ENCODE peak calls at places on chromosomes 2 and 18, in eight cellular contexts. One of them, this sample, is unnamed.

GRCh38 chr18:43396266-43396665 is 119.0 kb upstream of the SYT4 start:
- DNase-seq in Karpas-422: peak
- DNase-seq in bronchial epithelial cell: peak
- DNase-seq in HCEC 1CT: peak
- DNase-seq in iPS DF 6.9: peak
- DNase-seq in astrocyte of the spinal cord: peak
- DNase-seq in HTR-8/SVneo: no peak
- DNase-seq in activated CD4-positive, alpha-beta T cell treated with anti-CD3 and anti-CD28 coated beads for 48 hours: no peak
- DNase-seq in this sample: peak

GRCh38 chr2:204432196-204432595 is 113.1 kb upstream of the PARD3B start:
- DNase-seq in Karpas-422: no peak
- DNase-seq in bronchial epithelial cell: no peak
- DNase-seq in HCEC 1CT: no peak
- DNase-seq in iPS DF 6.9: no peak
- DNase-seq in astrocyte of the spinal cord: no peak
- DNase-seq in HTR-8/SVneo: no peak
- DNase-seq in activated CD4-positive, alpha-beta T cell treated with anti-CD3 and anti-CD28 coated beads for 48 hours: no peak
- DNase-seq in this sample: peak

GRCh38 chr2:4898706-4899105 is 793.5 kb upstream of the SOX11 start:
- DNase-seq in Karpas-422: no peak
- DNase-seq in bronchial epithelial cell: peak
- DNase-seq in HCEC 1CT: no peak
- DNase-seq in iPS DF 6.9: no peak
- DNase-seq in astrocyte of the spinal cord: peak
- DNase-seq in HTR-8/SVneo: no peak
- DNase-seq in activated CD4-positive, alpha-beta T cell treated with anti-CD3 and anti-CD28 coated beads for 48 hours: no peak
- DNase-seq in this sample: no peak

GRCh38 chr2:201448701-201449100 is 2.6 kb downstream of the TRAK2 start:
- DNase-seq in Karpas-422: no peak
- DNase-seq in bronchial epithelial cell: peak
- DNase-seq in HCEC 1CT: no peak
- DNase-seq in iPS DF 6.9: no peak
- DNase-seq in astrocyte of the spinal cord: no peak
- DNase-seq in HTR-8/SVneo: no peak
- DNase-seq in activated CD4-positive, alpha-beta T cell treated with anti-CD3 and anti-CD28 coated beads for 48 hours: peak
- DNase-seq in this sample: no peak

GRCh38 chr2:3267549-3267867 is 110.1 kb downstream of the EIPR1 start:
- DNase-seq in Karpas-422: no peak
- DNase-seq in bronchial epithelial cell: no peak
- DNase-seq in HCEC 1CT: no peak
- DNase-seq in iPS DF 6.9: no peak
- DNase-seq in astrocyte of the spinal cord: no peak
- DNase-seq in HTR-8/SVneo: no peak
- DNase-seq in activated CD4-positive, alpha-beta T cell treated with anti-CD3 and anti-CD28 coated beads for 48 hours: no peak
- DNase-seq in this sample: no peak

GRCh38 chr2:241279413-241279812 is 36.1 kb downstream of the HDLBP start:
- DNase-seq in Karpas-422: no peak
- DNase-seq in bronchial epithelial cell: no peak
- DNase-seq in HCEC 1CT: no peak
- DNase-seq in iPS DF 6.9: no peak
- DNase-seq in astrocyte of the spinal cord: no peak
- DNase-seq in HTR-8/SVneo: no peak
- DNase-seq in activated CD4-positive, alpha-beta T cell treated with anti-CD3 and anti-CD28 coated beads for 48 hours: no peak
- DNase-seq in this sample: peak

GRCh38 chr18:8657873-8658521 is 47.4 kb upstream of the MTCL1 start:
- DNase-seq in Karpas-422: peak
- DNase-seq in bronchial epithelial cell: peak
- DNase-seq in HCEC 1CT: no peak
- DNase-seq in iPS DF 6.9: no peak
- DNase-seq in astrocyte of the spinal cord: peak
- DNase-seq in HTR-8/SVneo: peak
- DNase-seq in activated CD4-positive, alpha-beta T cell treated with anti-CD3 and anti-CD28 coated beads for 48 hours: no peak
- DNase-seq in this sample: no peak

GRCh38 chr18:11034816-11035215 is 114.6 kb downstream of the PIEZO2 start:
- DNase-seq in Karpas-422: no peak
- DNase-seq in bronchial epithelial cell: peak
- DNase-seq in HCEC 1CT: no peak
- DNase-seq in iPS DF 6.9: no peak
- DNase-seq in astrocyte of the spinal cord: no peak
- DNase-seq in HTR-8/SVneo: peak
- DNase-seq in activated CD4-positive, alpha-beta T cell treated with anti-CD3 and anti-CD28 coated beads for 48 hours: no peak
- DNase-seq in this sample: peak

GRCh38 chr2:128921740-128922139 is 603.1 kb upstream of the HS6ST1 start:
- DNase-seq in Karpas-422: no peak
- DNase-seq in bronchial epithelial cell: no peak
- DNase-seq in HCEC 1CT: no peak
- DNase-seq in iPS DF 6.9: no peak
- DNase-seq in astrocyte of the spinal cord: no peak
- DNase-seq in HTR-8/SVneo: no peak
- DNase-seq in activated CD4-positive, alpha-beta T cell treated with anti-CD3 and anti-CD28 coated beads for 48 hours: no peak
- DNase-seq in this sample: no peak

GRCh38 chr2:165898381-165898780 is 55.2 kb downstream of the TTC21B start:
- DNase-seq in Karpas-422: no peak
- DNase-seq in bronchial epithelial cell: peak
- DNase-seq in HCEC 1CT: no peak
- DNase-seq in iPS DF 6.9: no peak
- DNase-seq in astrocyte of the spinal cord: no peak
- DNase-seq in HTR-8/SVneo: peak
- DNase-seq in activated CD4-positive, alpha-beta T cell treated with anti-CD3 and anti-CD28 coated beads for 48 hours: no peak
- DNase-seq in this sample: no peak

GRCh38 chr2:117127680-117128079 is 686.8 kb upstream of the DDX18 start:
- DNase-seq in Karpas-422: no peak
- DNase-seq in bronchial epithelial cell: no peak
- DNase-seq in HCEC 1CT: no peak
- DNase-seq in iPS DF 6.9: no peak
- DNase-seq in astrocyte of the spinal cord: peak
- DNase-seq in HTR-8/SVneo: no peak
- DNase-seq in activated CD4-positive, alpha-beta T cell treated with anti-CD3 and anti-CD28 coated beads for 48 hours: no peak
- DNase-seq in this sample: no peak

GRCh38 chr2:112836695-112837117 is at the start of gene IL1B:
- DNase-seq in Karpas-422: peak
- DNase-seq in bronchial epithelial cell: peak
- DNase-seq in HCEC 1CT: peak
- DNase-seq in iPS DF 6.9: no peak
- DNase-seq in astrocyte of the spinal cord: peak
- DNase-seq in HTR-8/SVneo: peak
- DNase-seq in activated CD4-positive, alpha-beta T cell treated with anti-CD3 and anti-CD28 coated beads for 48 hours: no peak
- DNase-seq in this sample: peak

GRCh38 chr18:57534535-57534934 is 52.0 kb downstream of the FECH start:
- DNase-seq in Karpas-422: no peak
- DNase-seq in bronchial epithelial cell: no peak
- DNase-seq in HCEC 1CT: no peak
- DNase-seq in iPS DF 6.9: no peak
- DNase-seq in astrocyte of the spinal cord: no peak
- DNase-seq in HTR-8/SVneo: no peak
- DNase-seq in activated CD4-positive, alpha-beta T cell treated with anti-CD3 and anti-CD28 coated beads for 48 hours: no peak
- DNase-seq in this sample: no peak

GRCh38 chr2:71466301-71467179 is 13.2 kb downstream of the DYSF start:
- DNase-seq in Karpas-422: no peak
- DNase-seq in bronchial epithelial cell: no peak
- DNase-seq in HCEC 1CT: no peak
- DNase-seq in iPS DF 6.9: no peak
- DNase-seq in astrocyte of the spinal cord: no peak
- DNase-seq in HTR-8/SVneo: peak
- DNase-seq in activated CD4-positive, alpha-beta T cell treated with anti-CD3 and anti-CD28 coated beads for 48 hours: peak
- DNase-seq in this sample: peak

GRCh38 chr2:64345998-64346397 is 108.0 kb upstream of the LGALSL start:
- DNase-seq in Karpas-422: no peak
- DNase-seq in bronchial epithelial cell: no peak
- DNase-seq in HCEC 1CT: no peak
- DNase-seq in iPS DF 6.9: no peak
- DNase-seq in astrocyte of the spinal cord: no peak
- DNase-seq in HTR-8/SVneo: no peak
- DNase-seq in activated CD4-positive, alpha-beta T cell treated with anti-CD3 and anti-CD28 coated beads for 48 hours: no peak
- DNase-seq in this sample: no peak

GRCh38 chr18:44598514-44598913 is 82.2 kb upstream of the SETBP1 start:
- DNase-seq in Karpas-422: peak
- DNase-seq in bronchial epithelial cell: no peak
- DNase-seq in HCEC 1CT: no peak
- DNase-seq in iPS DF 6.9: no peak
- DNase-seq in astrocyte of the spinal cord: no peak
- DNase-seq in HTR-8/SVneo: no peak
- DNase-seq in activated CD4-positive, alpha-beta T cell treated with anti-CD3 and anti-CD28 coated beads for 48 hours: no peak
- DNase-seq in this sample: no peak

GRCh38 chr2:144660518-144661316 is 140.8 kb upstream of the ZEB2 start:
- DNase-seq in Karpas-422: no peak
- DNase-seq in bronchial epithelial cell: peak
- DNase-seq in HCEC 1CT: peak
- DNase-seq in iPS DF 6.9: no peak
- DNase-seq in astrocyte of the spinal cord: peak
- DNase-seq in HTR-8/SVneo: no peak
- DNase-seq in activated CD4-positive, alpha-beta T cell treated with anti-CD3 and anti-CD28 coated beads for 48 hours: no peak
- DNase-seq in this sample: peak

GRCh38 chr2:6914829-6915228 is 2.4 kb upstream of the RNF144A start:
- DNase-seq in Karpas-422: no peak
- DNase-seq in bronchial epithelial cell: peak
- DNase-seq in HCEC 1CT: no peak
- DNase-seq in iPS DF 6.9: no peak
- DNase-seq in astrocyte of the spinal cord: peak
- DNase-seq in HTR-8/SVneo: no peak
- DNase-seq in activated CD4-positive, alpha-beta T cell treated with anti-CD3 and anti-CD28 coated beads for 48 hours: peak
- DNase-seq in this sample: no peak

GRCh38 chr2:222919841-222920609 is 59.2 kb downstream of the ACSL3 start:
- DNase-seq in Karpas-422: no peak
- DNase-seq in bronchial epithelial cell: peak
- DNase-seq in HCEC 1CT: peak
- DNase-seq in iPS DF 6.9: no peak
- DNase-seq in astrocyte of the spinal cord: peak
- DNase-seq in HTR-8/SVneo: peak
- DNase-seq in activated CD4-positive, alpha-beta T cell treated with anti-CD3 and anti-CD28 coated beads for 48 hours: no peak
- DNase-seq in this sample: peak

GRCh38 chr2:126513033-126513432 is 142.9 kb upstream of the GYPC start:
- DNase-seq in Karpas-422: no peak
- DNase-seq in bronchial epithelial cell: peak
- DNase-seq in HCEC 1CT: no peak
- DNase-seq in iPS DF 6.9: no peak
- DNase-seq in astrocyte of the spinal cord: no peak
- DNase-seq in HTR-8/SVneo: peak
- DNase-seq in activated CD4-positive, alpha-beta T cell treated with anti-CD3 and anti-CD28 coated beads for 48 hours: no peak
- DNase-seq in this sample: no peak

GRCh38 chr2:239227661-239228371 is 173.0 kb downstream of the HDAC4 start:
- DNase-seq in Karpas-422: no peak
- DNase-seq in bronchial epithelial cell: no peak
- DNase-seq in HCEC 1CT: no peak
- DNase-seq in iPS DF 6.9: no peak
- DNase-seq in astrocyte of the spinal cord: no peak
- DNase-seq in HTR-8/SVneo: no peak
- DNase-seq in activated CD4-positive, alpha-beta T cell treated with anti-CD3 and anti-CD28 coated beads for 48 hours: no peak
- DNase-seq in this sample: no peak

GRCh38 chr2:20231632-20232031 is 6.7 kb upstream of the SDC1 start:
- DNase-seq in Karpas-422: no peak
- DNase-seq in bronchial epithelial cell: peak
- DNase-seq in HCEC 1CT: no peak
- DNase-seq in iPS DF 6.9: no peak
- DNase-seq in astrocyte of the spinal cord: peak
- DNase-seq in HTR-8/SVneo: peak
- DNase-seq in activated CD4-positive, alpha-beta T cell treated with anti-CD3 and anti-CD28 coated beads for 48 hours: no peak
- DNase-seq in this sample: no peak

GRCh38 chr2:165572155-165572554 is 102.7 kb downstream of the CSRNP3 start:
- DNase-seq in Karpas-422: peak
- DNase-seq in bronchial epithelial cell: no peak
- DNase-seq in HCEC 1CT: no peak
- DNase-seq in iPS DF 6.9: no peak
- DNase-seq in astrocyte of the spinal cord: no peak
- DNase-seq in HTR-8/SVneo: no peak
- DNase-seq in activated CD4-positive, alpha-beta T cell treated with anti-CD3 and anti-CD28 coated beads for 48 hours: no peak
- DNase-seq in this sample: peak

GRCh38 chr2:43186679-43187374 is 39.6 kb downstream of the ZFP36L2 start:
- DNase-seq in Karpas-422: no peak
- DNase-seq in bronchial epithelial cell: no peak
- DNase-seq in HCEC 1CT: no peak
- DNase-seq in iPS DF 6.9: no peak
- DNase-seq in astrocyte of the spinal cord: no peak
- DNase-seq in HTR-8/SVneo: no peak
- DNase-seq in activated CD4-positive, alpha-beta T cell treated with anti-CD3 and anti-CD28 coated beads for 48 hours: no peak
- DNase-seq in this sample: no peak

GRCh38 chr18:26978812-26979341 is 113.4 kb upstream of the AQP4 start:
- DNase-seq in Karpas-422: no peak
- DNase-seq in bronchial epithelial cell: no peak
- DNase-seq in HCEC 1CT: no peak
- DNase-seq in iPS DF 6.9: no peak
- DNase-seq in astrocyte of the spinal cord: no peak
- DNase-seq in HTR-8/SVneo: no peak
- DNase-seq in activated CD4-positive, alpha-beta T cell treated with anti-CD3 and anti-CD28 coated beads for 48 hours: no peak
- DNase-seq in this sample: peak

GRCh38 chr2:79260848-79261247 is 101.3 kb upstream of the REG3A start:
- DNase-seq in Karpas-422: no peak
- DNase-seq in bronchial epithelial cell: no peak
- DNase-seq in HCEC 1CT: no peak
- DNase-seq in iPS DF 6.9: no peak
- DNase-seq in astrocyte of the spinal cord: no peak
- DNase-seq in HTR-8/SVneo: no peak
- DNase-seq in activated CD4-positive, alpha-beta T cell treated with anti-CD3 and anti-CD28 coated beads for 48 hours: no peak
- DNase-seq in this sample: no peak

GRCh38 chr2:237483018-237483731 is 3.9 kb upstream of the MLPH start:
- DNase-seq in Karpas-422: no peak
- DNase-seq in bronchial epithelial cell: peak
- DNase-seq in HCEC 1CT: peak
- DNase-seq in iPS DF 6.9: no peak
- DNase-seq in astrocyte of the spinal cord: peak
- DNase-seq in HTR-8/SVneo: no peak
- DNase-seq in activated CD4-positive, alpha-beta T cell treated with anti-CD3 and anti-CD28 coated beads for 48 hours: no peak
- DNase-seq in this sample: no peak

GRCh38 chr18:75111673-75112485 is 97.1 kb downstream of the PTGR3 start:
- DNase-seq in Karpas-422: no peak
- DNase-seq in bronchial epithelial cell: peak
- DNase-seq in HCEC 1CT: peak
- DNase-seq in iPS DF 6.9: no peak
- DNase-seq in astrocyte of the spinal cord: no peak
- DNase-seq in HTR-8/SVneo: no peak
- DNase-seq in activated CD4-positive, alpha-beta T cell treated with anti-CD3 and anti-CD28 coated beads for 48 hours: no peak
- DNase-seq in this sample: no peak

GRCh38 chr18:65259403-65259802 is 491.4 kb upstream of the CDH7 start:
- DNase-seq in Karpas-422: no peak
- DNase-seq in bronchial epithelial cell: no peak
- DNase-seq in HCEC 1CT: no peak
- DNase-seq in iPS DF 6.9: no peak
- DNase-seq in astrocyte of the spinal cord: no peak
- DNase-seq in HTR-8/SVneo: no peak
- DNase-seq in activated CD4-positive, alpha-beta T cell treated with anti-CD3 and anti-CD28 coated beads for 48 hours: no peak
- DNase-seq in this sample: no peak